ENCODE peak calls at places on chromosomes 5 and 9, in five cellular contexts. W is B cell; P is activated naive CD4-positive, alpha-beta T cell treated with anti-CD3 and anti-CD28 coated beads for 36 hours; O is activated CD8-positive, alpha-beta memory T cell treated with anti-CD3 and anti-CD28 coated beads for 48 hours; Z is body of pancreas. A is an unnamed sample.

GRCh38 chr9:109471994-109472393 is 26.1 kb downstream of the PTPN3 start:
- DNase-seq in Z (no peak), O (no peak), P (no peak), W (no peak), A (no peak)

GRCh38 chr5:80739487-80739886 is 84.7 kb upstream of the DHFR start:
- DNase-seq in Z (no peak), P (no peak), W (no peak), O (no peak), A (no peak)

GRCh38 chr9:126151671-126152050 is 175.0 kb upstream of the MVB12B start:
- DNase-seq in Z (no peak), O (no peak), W (no peak), P (no peak), A (no peak)

GRCh38 chr9:108108802-108109448 is 619.4 kb upstream of the KLF4 start:
- DNase-seq in W (no peak), Z (no peak), O (no peak), P (no peak), A (no peak)

GRCh38 chr5:76694317-76694716 is 21.6 kb upstream of the F2R start:
- DNase-seq in W (no peak), O (no peak), P (no peak), Z (no peak), A (no peak)

GRCh38 chr9:131334568-131335105 is 45.1 kb downstream of the PLPP7 start:
- DNase-seq in W (no peak), P (no peak), Z (no peak), O (no peak), A (no peak)

GRCh38 chr9:89893886-89894285 is 289.1 kb downstream of the GADD45G start:
- DNase-seq in P (no peak), W (no peak), Z (no peak), O (no peak), A (no peak)

GRCh38 chr5:41193462-41194166 is 19.7 kb downstream of the C6 start:
- DNase-seq in W (no peak), P (no peak), Z (peak; percentile 100), O (no peak), A (no peak)

GRCh38 chr5:1476181-1476966 is 31.1 kb upstream of the SLC6A3 start:
- DNase-seq in Z (peak; percentile 5), W (no peak), O (no peak), P (no peak), A (no peak)

GRCh38 chr9:85020791-85021190 is 351.3 kb downstream of the NTRK2 start:
- DNase-seq in W (no peak), O (no peak), P (no peak), Z (no peak), A (no peak)

GRCh38 chr9:19969721-19970120 is 180.9 kb upstream of the SLC24A2 start:
- DNase-seq in O (no peak), Z (no peak), W (no peak), P (no peak), A (no peak)

GRCh38 chr5:69431424-69432303 is 16.7 kb downstream of the MARVELD2 start:
- DNase-seq in P (no peak), W (no peak), Z (no peak), O (no peak), A (no peak)

GRCh38 chr9:91905958-91906585 is 44.0 kb downstream of the ROR2 start:
- DNase-seq in P (peak; percentile 15), W (peak; percentile 3), Z (peak; percentile 29), O (no peak), A (peak; percentile 52)

GRCh38 chr9:79061766-79062165 is 510.0 kb upstream of the TLE4 start:
- DNase-seq in Z (no peak), P (no peak), W (no peak), O (no peak), A (no peak)

GRCh38 chr5:538801-539468 is 14.7 kb upstream of the SLC9A3 start:
- DNase-seq in W (no peak), P (no peak), O (no peak), Z (peak; percentile 8), A (no peak)

GRCh38 chr9:126777733-126778132 is 27.1 kb upstream of the ZBTB43 start:
- DNase-seq in O (no peak), W (no peak), P (peak; percentile 27), Z (no peak), A (no peak)

GRCh38 chr5:38249812-38250211 is 8.5 kb upstream of the EGFLAM start:
- DNase-seq in Z (no peak), W (no peak), P (no peak), O (no peak), A (no peak)

GRCh38 chr9:121876658-121877271 is 216.3 kb downstream of the TTLL11 start:
- DNase-seq in O (no peak), W (no peak), Z (no peak), P (no peak), A (no peak)